ENCODE peak calls at places on chromosomes 4 and X, in four cellular contexts. I is activated CD4-positive, alpha-beta T cell treated with anti-CD3 and anti-CD28 coated beads, Interleukin-2, amount 50 U/mL, for 1 hour; Y is HEK293T; K is GF-D8. H is an unnamed sample.

GRCh38 chrX:27619975-27620374 is 29.8 kb downstream of the DCAF8L2 start:
- DNase-seq in K (no peak), I (no peak), Y (no peak), H (no peak)

GRCh38 chr4:71120831-71121524 is 127.5 kb downstream of the DCK start:
- DNase-seq in K (no peak), I (no peak), Y (no peak), H (no peak)

GRCh38 chr4:143728171-143728570 is 27.7 kb upstream of the FREM3 start:
- DNase-seq in Y (no peak), I (no peak), K (no peak), H (peak)

GRCh38 chr4:6633091-6633906 is 7.2 kb upstream of the MRFAP1 start:
- DNase-seq in Y (no peak), I (no peak), K (peak), H (peak)

GRCh38 chrX:10633722-10634121 is 13.3 kb upstream of the MID1 start:
- DNase-seq in Y (peak), K (no peak), I (no peak), H (peak)

GRCh38 chr4:3291969-3292570 is 751 bp upstream of the RGS12 start:
- DNase-seq in K (peak), Y (peak), I (no peak), H (peak)

GRCh38 chr4:32789026-32789608 is 2068.9 kb downstream of the PCDH7 start:
- DNase-seq in Y (no peak), I (no peak), K (no peak), H (peak)

GRCh38 chr4:100289530-100289888 is 99.2 kb upstream of the DDIT4L start:
- DNase-seq in I (no peak), K (no peak), Y (no peak), H (no peak)

GRCh38 chrX:42771836-42772335 is 6.1 kb downstream of the PPP1R2C start:
- DNase-seq in I (no peak), Y (no peak), K (no peak), H (peak)

GRCh38 chrX:46628406-46629371 is 55.1 kb downstream of the CHST7 start:
- DNase-seq in I (no peak), Y (no peak), K (no peak), H (peak)

H was measured in fibroblast of gingiva.